ENCODE peak calls at places on chromosomes 11 and 22, in ten cellular contexts. R is psoas muscle; V is stomach; B is naive thymus-derived CD4-positive, alpha-beta T cell; S is CD8-positive, alpha-beta T cell; Q is CD4-positive, CD25-positive, alpha-beta regulatory T cell; W is body of pancreas; P is colonic mucosa; D is Peyer's patch; L is lower lobe of right lung. O is an unnamed sample.

GRCh38 chr11:35523351-35523768 is 2.1 kb downstream of the PAMR1 start:
- DNase-seq in R (no peak), V (no peak), B (no peak), S (no peak), Q (no peak), W (no peak), P (no peak), D (no peak), L (no peak), O (peak; percentile 70)

GRCh38 chr11:113273720-113274119 is 40.7 kb upstream of the TTC12 start:
- DNase-seq in R (no peak), V (no peak), B (no peak), S (no peak), Q (no peak), W (no peak), P (no peak), D (no peak), L (no peak), O (no peak)

GRCh38 chr11:62539238-62539925 is 7.2 kb downstream of the AHNAK start:
- DNase-seq in R (peak; percentile 88), V (peak; percentile 63), B (no peak), S (peak; percentile 65), Q (no peak), W (peak; percentile 49), P (peak; percentile 85), D (no peak), L (no peak), O (peak; percentile 77)

GRCh38 chr22:24137595-24137994 is 43.7 kb upstream of the SUSD2 start:
- DNase-seq in R (no peak), V (no peak), B (no peak), S (no peak), Q (no peak), W (no peak), P (no peak), D (no peak), L (no peak), O (peak; percentile 73)

GRCh38 chr11:111162306-111162705 is 83.2 kb upstream of the POU2AF2 start:
- DNase-seq in R (no peak), V (no peak), B (no peak), S (no peak), Q (no peak), W (no peak), P (no peak), D (no peak), L (no peak), O (no peak)

GRCh38 chr11:7896026-7896785 is 34.9 kb downstream of the OR10A6 start:
- DNase-seq in R (no peak), V (no peak), B (no peak), S (no peak), Q (no peak), W (peak; percentile 19), P (no peak), D (no peak), L (no peak), O (no peak)

GRCh38 chr22:32622004-32622761 is 147.6 kb downstream of the FBXO7 start:
- DNase-seq in R (peak; percentile 40), V (no peak), B (no peak), S (no peak), Q (no peak), W (peak; percentile 43), P (peak; percentile 39), D (no peak), L (no peak), O (peak; percentile 86)

GRCh38 chr22:32888976-32889375 is 87.5 kb downstream of the TIMP3 start:
- DNase-seq in R (no peak), V (no peak), B (no peak), S (no peak), Q (no peak), W (no peak), P (no peak), D (no peak), L (no peak), O (no peak)

GRCh38 chr22:29733362-29734322 is 13.8 kb downstream of the CABP7 start:
- DNase-seq in R (peak; percentile 53), V (no peak), B (no peak), S (no peak), Q (no peak), W (peak; percentile 60), P (peak; percentile 39), D (no peak), L (no peak), O (peak; percentile 42)

GRCh38 chr22:23257889-23258825 is 77.8 kb downstream of the BCR start:
- DNase-seq in R (no peak), V (no peak), B (no peak), S (no peak), Q (no peak), W (no peak), P (no peak), D (no peak), L (no peak), O (no peak)

GRCh38 chr11:67287355-67288197 is 1.5 kb upstream of the ANKRD13D start:
- DNase-seq in R (peak; percentile 7), V (no peak), B (peak; percentile 60), S (peak; percentile 53), Q (no peak), W (no peak), P (no peak), D (no peak), L (peak; percentile 26), O (no peak)

GRCh38 chr11:123246749-123247497 is 51.9 kb upstream of the CLMP start:
- DNase-seq in R (peak; percentile 78), V (peak; percentile 83), B (peak; percentile 77), S (peak; percentile 80), Q (peak; percentile 62), W (peak; percentile 83), P (peak; percentile 82), D (peak; percentile 73), L (peak; percentile 85), O (peak; percentile 73)

GRCh38 chr11:116109228-116109627 is 605.0 kb upstream of the CADM1 start:
- DNase-seq in R (no peak), V (no peak), B (no peak), S (no peak), Q (no peak), W (no peak), P (no peak), D (no peak), L (no peak), O (peak; percentile 6)

GRCh38 chr22:17109113-17109865 is 11.9 kb downstream of the TMEM121B start:
- DNase-seq in R (no peak), V (no peak), B (no peak), S (no peak), Q (no peak), W (no peak), P (no peak), D (no peak), L (no peak), O (no peak)
- H3K27ac ChIP-seq in R (no peak overlapping the region), V (no peak overlapping the region), B (no peak overlapping the region), S (no peak overlapping the region), Q (no peak overlapping the region), W (no peak overlapping the region), P (no peak overlapping the region), D (no peak overlapping the region), L (no peak overlapping the region), O (no peak overlapping the region)

GRCh38 chr22:26534874-26535470 is 22.7 kb upstream of the TFIP11 start:
- DNase-seq in R (no peak), V (no peak), B (no peak), S (no peak), Q (no peak), W (no peak), P (no peak), D (peak; percentile 28), L (no peak), O (no peak)

GRCh38 chr22:26536762-26537134 is 24.5 kb upstream of the TFIP11 start:
- DNase-seq in R (no peak), V (no peak), B (no peak), S (no peak), Q (no peak), W (no peak), P (no peak), D (no peak), L (no peak), O (no peak)

GRCh38 chr22:26534166-26534855 is 22.0 kb upstream of the TFIP11 start:
- DNase-seq in R (no peak), V (no peak), B (no peak), S (no peak), Q (no peak), W (no peak), P (no peak), D (no peak), L (no peak), O (no peak)

GRCh38 chr22:26536056-26536761 is 23.9 kb upstream of the TFIP11 start:
- DNase-seq in R (no peak), V (no peak), B (no peak), S (no peak), Q (no peak), W (peak; percentile 71), P (no peak), D (no peak), L (no peak), O (no peak)

GRCh38 chr22:26535499-26535898 is 23.2 kb upstream of the TFIP11 start:
- DNase-seq in R (no peak), V (no peak), B (no peak), S (no peak), Q (no peak), W (no peak), P (no peak), D (peak; percentile 43), L (no peak), O (no peak)
- H3K27ac ChIP-seq in R (no peak overlapping the region), V (no peak overlapping the region), B (no peak overlapping the region), S (peak overlapping the region; percentile 17), Q (no peak overlapping the region), W (no peak overlapping the region), P (no peak overlapping the region), D (peak overlapping the region; percentile 49), L (no peak overlapping the region), O (no peak overlapping the region)

DNA sequence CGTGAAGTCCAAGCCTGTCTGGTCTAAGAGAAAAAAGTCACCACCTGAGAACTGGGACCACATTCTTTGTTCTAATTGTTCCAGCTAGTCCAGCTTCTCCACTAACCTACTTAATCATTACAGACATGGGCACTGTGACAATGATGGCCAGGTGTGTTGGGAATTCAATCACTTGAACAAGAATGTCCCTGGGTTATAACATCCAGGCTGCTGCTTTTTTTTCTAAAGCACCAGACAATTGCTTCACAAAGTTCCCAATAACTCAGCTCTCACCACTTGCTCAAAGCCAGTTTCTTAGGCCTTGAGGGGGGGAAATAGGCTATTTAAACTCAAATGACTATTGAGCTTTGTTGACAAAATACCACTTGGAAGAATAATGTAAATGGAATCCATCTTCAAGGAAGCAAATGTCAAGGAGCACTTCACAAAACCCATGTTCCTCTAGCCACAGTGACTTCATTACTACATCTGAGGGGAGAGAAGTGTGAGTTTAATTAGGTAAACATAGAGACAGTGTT is 80.3 kb downstream of the ME3 start:
- DNase-seq in R (no peak), V (no peak), B (no peak), S (no peak), Q (no peak), W (no peak), P (no peak), D (no peak), L (no peak), O (peak; percentile 88)
- H3K27ac ChIP-seq in R (peak overlapping the region; percentile 15), V (peak overlapping the region; percentile 27), B (no peak overlapping the region), S (no peak overlapping the region), Q (no peak overlapping the region), W (peak overlapping the region; percentile 74), P (peak overlapping the region; percentile 65), D (no peak overlapping the region), L (peak overlapping the region; percentile 56), O (peak overlapping the region; percentile 99)

DNA sequence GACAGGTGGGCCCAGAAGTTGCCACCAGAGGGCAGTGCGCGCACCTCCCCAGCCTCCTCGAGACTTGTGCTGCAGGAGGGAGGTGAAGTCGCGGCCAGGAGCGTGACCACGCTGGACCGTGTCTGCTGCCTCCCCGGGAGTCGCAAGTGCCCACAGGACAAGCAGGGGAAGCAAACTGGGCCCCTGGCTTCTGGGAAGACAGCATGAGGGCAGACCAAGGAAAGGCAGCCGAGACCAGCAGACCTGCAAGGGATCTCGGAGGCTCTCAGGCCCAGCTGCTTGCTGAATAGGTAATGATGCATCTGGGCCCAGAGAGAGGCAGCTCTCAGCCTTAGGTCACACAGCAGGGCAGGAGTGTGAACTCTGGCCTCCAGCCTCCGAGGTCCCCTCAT is 17.0 kb upstream of the IL2RB start:
- DNase-seq in R (peak; percentile 87), V (peak; percentile 88), B (peak; percentile 75), S (peak; percentile 87), Q (peak; percentile 71), W (peak; percentile 84), P (peak; percentile 91), D (peak; percentile 82), L (peak; percentile 90), O (peak; percentile 75)
- H3K27ac ChIP-seq in R (peak overlapping the region; percentile 3), V (peak overlapping the region; percentile 47), B (peak overlapping the region; percentile 53), S (peak overlapping the region; percentile 49), Q (peak overlapping the region; percentile 90), W (no peak overlapping the region), P (peak overlapping the region; percentile 64), D (peak overlapping the region; percentile 19), L (peak overlapping the region; percentile 60), O (no peak overlapping the region)